ENCODE peak calls at places on chromosomes 7 and 10, in seven cellular contexts. One of them, this sample, is unnamed. For H3K4me1, the result is how much of the 10 kb centered on the place peaks cover.

GRCh38 chr7:131104611-131105293 is 222.9 kb upstream of the MKLN1 start:
- DNase-seq in fibroblast of lung: peak
- DNase-seq in CD4-positive, alpha-beta memory T cell: peak
- DNase-seq in heart left ventricle: no peak
- DNase-seq in Karpas-422: peak
- DNase-seq in CD8-positive, alpha-beta memory T cell: peak
- DNase-seq in tibial artery: no peak
- DNase-seq in this sample: no peak

GRCh38 chr7:106345421-106346166 is 60.8 kb upstream of the NAMPT start:
- DNase-seq in fibroblast of lung: peak
- DNase-seq in CD4-positive, alpha-beta memory T cell: no peak
- DNase-seq in heart left ventricle: no peak
- DNase-seq in Karpas-422: no peak
- DNase-seq in CD8-positive, alpha-beta memory T cell: no peak
- DNase-seq in tibial artery: no peak
- DNase-seq in this sample: no peak

GRCh38 chr7:152520861-152521302 is 85.1 kb upstream of the KMT2C start:
- DNase-seq in fibroblast of lung: no peak
- DNase-seq in CD4-positive, alpha-beta memory T cell: no peak
- DNase-seq in heart left ventricle: no peak
- DNase-seq in Karpas-422: no peak
- DNase-seq in CD8-positive, alpha-beta memory T cell: no peak
- DNase-seq in tibial artery: no peak
- DNase-seq in this sample: no peak

GRCh38 chr10:79067241-79068202 is 1.2 kb upstream of the ZMIZ1 start:
- DNase-seq in fibroblast of lung: peak
- DNase-seq in CD4-positive, alpha-beta memory T cell: peak
- DNase-seq in heart left ventricle: peak
- DNase-seq in Karpas-422: peak
- DNase-seq in CD8-positive, alpha-beta memory T cell: peak
- DNase-seq in tibial artery: peak
- DNase-seq in this sample: no peak

GRCh38 chr10:102710604-102711003 is 3.6 kb downstream of the ARL3 start:
- DNase-seq in fibroblast of lung: peak
- DNase-seq in CD4-positive, alpha-beta memory T cell: no peak
- DNase-seq in heart left ventricle: no peak
- DNase-seq in Karpas-422: peak
- DNase-seq in CD8-positive, alpha-beta memory T cell: no peak
- DNase-seq in tibial artery: no peak
- DNase-seq in this sample: no peak

GRCh38 chr10:75109459-75109778 is 2.0 kb upstream of the SAMD8 start:
- DNase-seq in fibroblast of lung: no peak
- DNase-seq in CD4-positive, alpha-beta memory T cell: no peak
- DNase-seq in heart left ventricle: no peak
- DNase-seq in Karpas-422: no peak
- DNase-seq in CD8-positive, alpha-beta memory T cell: no peak
- DNase-seq in tibial artery: no peak
- DNase-seq in this sample: no peak

GRCh38 chr7:114112806-114113205 is 194.0 kb upstream of the PPP1R3A start:
- DNase-seq in fibroblast of lung: no peak
- DNase-seq in CD4-positive, alpha-beta memory T cell: no peak
- DNase-seq in heart left ventricle: no peak
- DNase-seq in Karpas-422: no peak
- DNase-seq in CD8-positive, alpha-beta memory T cell: no peak
- DNase-seq in tibial artery: no peak
- DNase-seq in this sample: no peak

GRCh38 chr10:121813211-121813812 is 114.5 kb downstream of the ATE1 start:
- DNase-seq in fibroblast of lung: peak
- DNase-seq in CD4-positive, alpha-beta memory T cell: no peak
- DNase-seq in heart left ventricle: no peak
- DNase-seq in Karpas-422: no peak
- DNase-seq in CD8-positive, alpha-beta memory T cell: no peak
- DNase-seq in tibial artery: no peak
- DNase-seq in this sample: no peak

GRCh38 chr7:98194672-98195457 is 16.4 kb upstream of the BHLHA15 start:
- DNase-seq in fibroblast of lung: peak
- DNase-seq in CD4-positive, alpha-beta memory T cell: no peak
- DNase-seq in heart left ventricle: no peak
- DNase-seq in Karpas-422: no peak
- DNase-seq in CD8-positive, alpha-beta memory T cell: no peak
- DNase-seq in tibial artery: no peak
- DNase-seq in this sample: no peak

GRCh38 chr10:72812415-72812797 is 81.1 kb upstream of the OIT3 start:
- DNase-seq in fibroblast of lung: no peak
- DNase-seq in CD4-positive, alpha-beta memory T cell: no peak
- DNase-seq in heart left ventricle: no peak
- DNase-seq in Karpas-422: no peak
- DNase-seq in CD8-positive, alpha-beta memory T cell: no peak
- DNase-seq in tibial artery: no peak
- DNase-seq in this sample: no peak

GRCh38 chr7:157013101-157013500 is 2.6 kb upstream of the MNX1 start:
- DNase-seq in fibroblast of lung: no peak
- DNase-seq in CD4-positive, alpha-beta memory T cell: no peak
- DNase-seq in heart left ventricle: no peak
- DNase-seq in Karpas-422: no peak
- DNase-seq in CD8-positive, alpha-beta memory T cell: no peak
- DNase-seq in tibial artery: no peak
- DNase-seq in this sample: no peak

GRCh38 chr7:22728416-22729029 is 1.5 kb downstream of the IL6 start:
- DNase-seq in fibroblast of lung: peak
- DNase-seq in CD4-positive, alpha-beta memory T cell: peak
- DNase-seq in heart left ventricle: no peak
- DNase-seq in Karpas-422: peak
- DNase-seq in CD8-positive, alpha-beta memory T cell: no peak
- DNase-seq in tibial artery: no peak
- DNase-seq in this sample: no peak

GRCh38 chr7:75626954-75627353 is 111.8 kb downstream of the HIP1 start:
- DNase-seq in fibroblast of lung: no peak
- DNase-seq in CD4-positive, alpha-beta memory T cell: no peak
- DNase-seq in heart left ventricle: no peak
- DNase-seq in Karpas-422: peak
- DNase-seq in CD8-positive, alpha-beta memory T cell: no peak
- DNase-seq in tibial artery: no peak
- DNase-seq in this sample: no peak

GRCh38 chr7:26410156-26410555 is 118.5 kb downstream of the SNX10 start:
- DNase-seq in fibroblast of lung: no peak
- DNase-seq in CD4-positive, alpha-beta memory T cell: no peak
- DNase-seq in heart left ventricle: no peak
- DNase-seq in Karpas-422: no peak
- DNase-seq in CD8-positive, alpha-beta memory T cell: no peak
- DNase-seq in tibial artery: no peak
- DNase-seq in this sample: no peak

GRCh38 chr10:61793760-61794713 is 107.5 kb upstream of the ARID5B start:
- DNase-seq in fibroblast of lung: peak
- DNase-seq in CD4-positive, alpha-beta memory T cell: no peak
- DNase-seq in heart left ventricle: no peak
- DNase-seq in Karpas-422: no peak
- DNase-seq in CD8-positive, alpha-beta memory T cell: no peak
- DNase-seq in tibial artery: no peak
- DNase-seq in this sample: no peak

GRCh38 chr7:130768854-130769253 is 34.8 kb upstream of the KLF14 start:
- DNase-seq in fibroblast of lung: no peak
- DNase-seq in CD4-positive, alpha-beta memory T cell: no peak
- DNase-seq in heart left ventricle: no peak
- DNase-seq in Karpas-422: no peak
- DNase-seq in CD8-positive, alpha-beta memory T cell: no peak
- DNase-seq in tibial artery: no peak
- DNase-seq in this sample: no peak

DNA sequence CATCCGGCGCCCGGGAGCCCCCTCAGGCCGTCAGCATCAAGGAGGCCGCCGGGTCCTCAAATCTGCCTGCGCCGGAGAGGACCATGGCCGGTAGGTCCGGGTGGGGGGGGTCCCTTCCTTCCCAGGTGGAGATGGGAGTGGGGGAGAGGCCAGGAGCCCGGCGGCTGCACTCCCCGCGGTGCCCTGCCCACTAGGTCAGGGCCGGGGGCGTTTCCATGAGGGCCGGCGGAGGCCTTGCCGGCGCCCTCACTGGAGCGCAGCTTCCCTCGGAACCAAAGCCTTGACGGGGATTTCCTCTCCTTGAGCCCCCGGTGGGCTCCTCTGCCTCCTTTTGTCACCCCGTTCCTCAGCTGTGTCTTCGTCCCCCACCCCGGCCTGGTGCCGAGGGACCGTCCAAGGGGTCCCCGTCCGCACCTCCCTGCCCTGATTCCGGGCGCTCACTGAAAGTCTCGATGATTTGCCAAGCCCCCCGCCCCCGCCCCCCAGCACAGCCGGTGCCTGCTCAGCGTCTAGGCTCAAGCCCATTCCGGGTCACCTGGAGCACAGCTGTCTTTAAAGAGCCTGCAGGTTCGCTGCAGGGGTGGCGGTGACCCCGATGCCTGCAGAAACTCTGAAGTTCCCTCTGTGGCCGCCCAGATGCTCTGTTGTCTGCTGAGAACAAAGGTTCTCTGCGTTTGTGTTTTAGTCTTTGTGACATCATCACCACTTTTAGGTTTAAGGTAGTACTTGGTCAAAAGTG is 580 bp downstream of the VENTX start:
- DNase-seq in fibroblast of lung: no peak
- DNase-seq in CD4-positive, alpha-beta memory T cell: no peak
- DNase-seq in heart left ventricle: no peak
- DNase-seq in Karpas-422: no peak
- DNase-seq in CD8-positive, alpha-beta memory T cell: no peak
- DNase-seq in tibial artery: no peak
- DNase-seq in this sample: no peak
- H3K4me1 ChIP-seq in fibroblast of lung: under half
- H3K4me1 ChIP-seq in CD4-positive, alpha-beta memory T cell: under half
- H3K4me1 ChIP-seq in heart left ventricle: under half
- H3K4me1 ChIP-seq in Karpas-422: under half
- H3K4me1 ChIP-seq in CD8-positive, alpha-beta memory T cell: under half
- H3K4me1 ChIP-seq in tibial artery: under half
- H3K4me1 ChIP-seq in this sample: under half

DNA sequence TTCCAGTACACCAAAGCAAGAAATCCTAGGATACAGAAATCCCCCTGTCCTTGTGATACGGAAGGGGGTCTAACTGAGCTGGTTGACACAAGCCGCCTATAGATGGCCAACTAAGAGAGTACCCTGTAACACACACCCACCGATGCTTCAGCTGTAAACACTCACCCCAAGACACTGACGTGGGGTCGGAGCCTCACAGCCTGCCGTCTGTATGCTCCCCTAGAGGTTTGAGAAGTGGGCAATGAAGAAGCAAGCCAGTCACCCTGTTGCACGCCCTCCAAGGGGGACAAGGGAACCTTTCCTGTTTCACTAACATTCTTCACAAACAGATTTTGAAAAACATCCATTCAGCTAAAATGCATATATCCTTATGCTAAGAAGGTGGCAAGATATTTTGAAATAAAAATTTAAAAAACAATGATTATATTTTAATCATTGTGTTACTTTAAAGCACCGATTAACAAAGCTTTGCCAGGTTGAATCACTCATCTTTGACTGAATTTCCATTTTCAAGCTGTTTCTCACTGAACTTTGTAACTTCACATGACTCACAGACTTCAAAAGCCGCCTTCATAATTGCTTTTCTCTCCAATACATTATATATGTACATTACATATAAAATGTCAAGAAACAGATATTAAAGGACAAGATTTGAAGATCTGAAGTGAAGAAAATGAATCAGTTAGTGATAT is 329.3 kb downstream of the ARL4A start:
- DNase-seq in fibroblast of lung: peak
- DNase-seq in CD4-positive, alpha-beta memory T cell: no peak
- DNase-seq in heart left ventricle: no peak
- DNase-seq in Karpas-422: no peak
- DNase-seq in CD8-positive, alpha-beta memory T cell: no peak
- DNase-seq in tibial artery: no peak
- DNase-seq in this sample: no peak
- H3K27ac ChIP-seq in fibroblast of lung: no peak
- H3K27ac ChIP-seq in CD4-positive, alpha-beta memory T cell: no peak
- H3K27ac ChIP-seq in heart left ventricle: no peak
- H3K27ac ChIP-seq in Karpas-422: no peak
- H3K27ac ChIP-seq in CD8-positive, alpha-beta memory T cell: no peak
- H3K27ac ChIP-seq in tibial artery: no peak
- H3K27ac ChIP-seq in this sample: peak

DNA sequence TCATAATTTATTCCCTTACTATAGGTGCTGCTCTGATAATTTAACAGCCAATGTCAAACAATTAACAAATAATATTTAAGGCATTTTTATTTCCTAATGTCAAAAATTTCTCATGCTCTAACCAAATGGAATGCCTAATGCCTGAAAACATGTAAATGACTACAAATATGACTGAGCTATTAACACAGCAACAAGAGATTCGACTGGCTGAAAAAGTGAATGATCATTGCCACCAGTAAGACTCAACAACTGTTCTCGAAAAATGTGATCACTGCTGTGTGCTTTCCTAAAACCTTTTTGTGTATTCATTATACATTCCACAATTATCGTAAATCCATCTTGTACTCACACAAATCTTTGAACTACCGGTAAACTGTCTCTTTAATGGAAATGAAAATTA is 118.7 kb downstream of the NPY start:
- DNase-seq in fibroblast of lung: no peak
- DNase-seq in CD4-positive, alpha-beta memory T cell: no peak
- DNase-seq in heart left ventricle: no peak
- DNase-seq in Karpas-422: no peak
- DNase-seq in CD8-positive, alpha-beta memory T cell: no peak
- DNase-seq in tibial artery: no peak
- DNase-seq in this sample: no peak
- H3K4me3 ChIP-seq in fibroblast of lung: no peak
- H3K4me3 ChIP-seq in CD4-positive, alpha-beta memory T cell: no peak
- H3K4me3 ChIP-seq in heart left ventricle: no peak
- H3K4me3 ChIP-seq in Karpas-422: no peak
- H3K4me3 ChIP-seq in CD8-positive, alpha-beta memory T cell: no peak
- H3K4me3 ChIP-seq in tibial artery: no peak
- H3K4me3 ChIP-seq in this sample: no peak

GRCh38 chr10:109969907-109970306 is 37.9 kb upstream of the ADD3 start:
- DNase-seq in fibroblast of lung: no peak
- DNase-seq in CD4-positive, alpha-beta memory T cell: no peak
- DNase-seq in heart left ventricle: no peak
- DNase-seq in Karpas-422: no peak
- DNase-seq in CD8-positive, alpha-beta memory T cell: no peak
- DNase-seq in tibial artery: no peak
- DNase-seq in this sample: no peak
- H3K4me1 ChIP-seq in fibroblast of lung: under half
- H3K4me1 ChIP-seq in CD4-positive, alpha-beta memory T cell: under half
- H3K4me1 ChIP-seq in heart left ventricle: half or more
- H3K4me1 ChIP-seq in Karpas-422: under half
- H3K4me1 ChIP-seq in CD8-positive, alpha-beta memory T cell: under half
- H3K4me1 ChIP-seq in tibial artery: under half
- H3K4me1 ChIP-seq in this sample: under half